ENCODE peak calls at places on chromosomes 11 and 22, in ten cellular contexts. R is NCI-H1930; L is kidney epithelial cell; W is activated T-cell treated with anti-CD3 and anti-CD28 coated beads for 1 hour; Q is foreskin fibroblast; N is cardiac septum; C is left lung; F is CD8-positive, alpha-beta memory T cell; A is iPS-NIHi11; P is GM20000. J is an unnamed sample.
A peak's percentile ranks its signal among the peaks of the same experiment; 100 is the strongest.

GRCh38 chr11:22432331-22433065 is 94.3 kb downstream of the SLC17A6 start:
- DNase-seq in R (peak; percentile 78), L (no peak), W (no peak), Q (no peak), N (peak; percentile 74), C (peak; percentile 31), F (no peak), A (peak; percentile 39), P (no peak), J (no peak)

GRCh38 chr11:31487848-31488247 is 21.6 kb downstream of the IMMP1L start:
- DNase-seq in R (no peak), L (no peak), W (no peak), Q (peak; percentile 72), N (no peak), C (no peak), F (no peak), A (peak; percentile 13), P (no peak), J (peak; percentile 31)

GRCh38 chr11:125071408-125071807 is 8.3 kb downstream of the SLC37A2 start:
- DNase-seq in R (no peak), L (no peak), W (no peak), Q (peak; percentile 44), N (peak; percentile 67), C (no peak), F (no peak), A (no peak), P (no peak), J (no peak)

GRCh38 chr22:38017272-38017920 is 33.0 kb upstream of the SOX10 start:
- DNase-seq in R (no peak), L (no peak), W (no peak), Q (peak; percentile 87), N (peak; percentile 89), C (peak; percentile 86), F (no peak), A (no peak), P (no peak), J (no peak)

GRCh38 chr11:16788141-16789060 is 50.0 kb downstream of the C11orf58 start:
- DNase-seq in R (no peak), L (peak; percentile 73), W (peak; percentile 29), Q (peak; percentile 84), N (peak; percentile 88), C (peak; percentile 75), F (peak; percentile 43), A (peak; percentile 89), P (peak; percentile 73), J (peak; percentile 16)

GRCh38 chr11:128502736-128503135 is 84.6 kb downstream of the ETS1 start:
- DNase-seq in R (no peak), L (no peak), W (no peak), Q (peak; percentile 92), N (no peak), C (no peak), F (no peak), A (no peak), P (no peak), J (no peak)

GRCh38 chr22:43109511-43109910 is 1.0 kb upstream of the BIK start:
- DNase-seq in R (no peak), L (no peak), W (no peak), Q (no peak), N (no peak), C (no peak), F (no peak), A (no peak), P (no peak), J (no peak)

GRCh38 chr11:34427171-34427805 is 11.4 kb upstream of the CAT start:
- DNase-seq in R (no peak), L (peak; percentile 93), W (no peak), Q (peak; percentile 94), N (no peak), C (no peak), F (no peak), A (no peak), P (no peak), J (no peak)

GRCh38 chr11:105719073-105719846 is 109.4 kb downstream of the GRIA4 start:
- DNase-seq in R (no peak), L (peak; percentile 73), W (no peak), Q (peak; percentile 71), N (no peak), C (no peak), F (no peak), A (peak; percentile 14), P (peak; percentile 8), J (no peak)

GRCh38 chr22:45884201-45885067 is 92.5 kb downstream of the WNT7B start:
- DNase-seq in R (no peak), L (no peak), W (no peak), Q (no peak), N (peak; percentile 78), C (peak; percentile 29), F (no peak), A (no peak), P (no peak), J (no peak)

GRCh38 chr11:45517171-45517770 is 148.2 kb downstream of the CHST1 start:
- DNase-seq in R (no peak), L (no peak), W (no peak), Q (no peak), N (peak; percentile 17), C (no peak), F (no peak), A (no peak), P (no peak), J (no peak)

GRCh38 chr11:6911946-6912345 is 8.9 kb upstream of the OR2D3 start:
- DNase-seq in R (no peak), L (no peak), W (no peak), Q (peak; percentile 35), N (no peak), C (no peak), F (no peak), A (no peak), P (no peak), J (no peak)

GRCh38 chr11:23502821-23503220 is 642.5 kb upstream of the CCDC179 start:
- DNase-seq in R (no peak), L (no peak), W (no peak), Q (peak; percentile 26), N (no peak), C (no peak), F (no peak), A (no peak), P (no peak), J (no peak)

GRCh38 chr11:120173771-120174170 is 35.9 kb upstream of the TRIM29 start:
- DNase-seq in R (no peak), L (no peak), W (no peak), Q (peak; percentile 17), N (peak; percentile 50), C (no peak), F (no peak), A (no peak), P (no peak), J (no peak)

GRCh38 chr11:70397336-70397982 is 870 bp upstream of the CTTN start:
- DNase-seq in R (no peak), L (no peak), W (no peak), Q (peak; percentile 47), N (no peak), C (no peak), F (no peak), A (peak; percentile 36), P (peak; percentile 49), J (no peak)

GRCh38 chr11:118180300-118180703 is 3.9 kb upstream of the SCN2B start:
- DNase-seq in R (no peak), L (no peak), W (no peak), Q (peak; percentile 53), N (peak; percentile 88), C (peak; percentile 50), F (no peak), A (peak; percentile 67), P (no peak), J (peak; percentile 70)

GRCh38 chr11:100890779-100891178 is 203.7 kb downstream of the ARHGAP42 start:
- DNase-seq in R (no peak), L (peak; percentile 76), W (no peak), Q (peak; percentile 91), N (no peak), C (no peak), F (no peak), A (no peak), P (no peak), J (no peak)

GRCh38 chr11:127385071-127385470 is 384.5 kb upstream of the KIRREL3 start:
- DNase-seq in R (no peak), L (no peak), W (no peak), Q (no peak), N (no peak), C (no peak), F (no peak), A (no peak), P (no peak), J (no peak)

GRCh38 chr22:37768273-37768672 is 39.5 kb upstream of the GCAT start:
- DNase-seq in R (no peak), L (no peak), W (no peak), Q (no peak), N (no peak), C (no peak), F (no peak), A (peak; percentile 64), P (no peak), J (no peak)

GRCh38 chr11:12019867-12020416 is 11.5 kb upstream of the DKK3 start:
- DNase-seq in R (no peak), L (no peak), W (no peak), Q (no peak), N (no peak), C (no peak), F (no peak), A (no peak), P (no peak), J (no peak)

GRCh38 chr11:849951-850776 is 7.5 kb downstream of the TSPAN4 start:
- DNase-seq in R (peak; percentile 53), L (no peak), W (no peak), Q (peak; percentile 60), N (no peak), C (no peak), F (no peak), A (peak; percentile 29), P (no peak), J (no peak)

GRCh38 chr11:11553595-11553994 is 68.2 kb downstream of the GALNT18 start:
- DNase-seq in R (no peak), L (no peak), W (no peak), Q (no peak), N (no peak), C (peak; percentile 38), F (no peak), A (no peak), P (no peak), J (no peak)

GRCh38 chr22:34116126-34116525 is 195.8 kb upstream of the LARGE1 start:
- DNase-seq in R (no peak), L (no peak), W (no peak), Q (no peak), N (no peak), C (no peak), F (no peak), A (no peak), P (no peak), J (no peak)

GRCh38 chr11:85628771-85629341 is 463 bp downstream of the TMEM126B start:
- DNase-seq in R (no peak), L (no peak), W (no peak), Q (peak; percentile 36), N (no peak), C (no peak), F (no peak), A (no peak), P (no peak), J (no peak)

GRCh38 chr22:18001040-18001893 is 23.1 kb downstream of the MICAL3 start:
- DNase-seq in R (peak; percentile 90), L (peak; percentile 90), W (peak; percentile 31), Q (peak; percentile 98), N (peak; percentile 93), C (peak; percentile 87), F (peak; percentile 48), A (peak; percentile 97), P (peak; percentile 93), J (peak; percentile 97)

GRCh38 chr11:69086741-69087524 is 38.2 kb downstream of the TPCN2 start:
- DNase-seq in R (no peak), L (no peak), W (no peak), Q (peak; percentile 35), N (no peak), C (no peak), F (no peak), A (no peak), P (no peak), J (no peak)

GRCh38 chr22:20604776-20605221 is 97.4 kb downstream of the MED15 start:
- DNase-seq in R (no peak), L (no peak), W (no peak), Q (no peak), N (no peak), C (no peak), F (no peak), A (no peak), P (no peak), J (no peak)

GRCh38 chr11:68582416-68583046 is 101.8 kb upstream of the GAL start:
- DNase-seq in R (no peak), L (no peak), W (no peak), Q (no peak), N (no peak), C (no peak), F (no peak), A (no peak), P (no peak), J (no peak)